ENCODE peak calls at places on chromosomes 12 and 14, in six cellular contexts. One of them, this sample, is unnamed.

GRCh38 chr12:27463826-27464554 is 17.5 kb downstream of the SMCO2 start:
- DNase-seq in foreskin fibroblast: peak
- DNase-seq in nephron progenitor cell: no peak
- DNase-seq in A549: no peak
- DNase-seq in cardiac muscle cell: peak
- DNase-seq in tibial nerve: no peak
- DNase-seq in this sample: no peak

GRCh38 chr12:128387811-128388422 is 120.9 kb downstream of the TMEM132C start:
- DNase-seq in foreskin fibroblast: no peak
- DNase-seq in nephron progenitor cell: peak
- DNase-seq in A549: peak
- DNase-seq in cardiac muscle cell: peak
- DNase-seq in tibial nerve: no peak
- DNase-seq in this sample: peak

GRCh38 chr12:107196681-107197080 is 103.3 kb upstream of the CRY1 start:
- DNase-seq in foreskin fibroblast: peak
- DNase-seq in nephron progenitor cell: no peak
- DNase-seq in A549: no peak
- DNase-seq in cardiac muscle cell: no peak
- DNase-seq in tibial nerve: no peak
- DNase-seq in this sample: no peak

GRCh38 chr12:28024231-28024995 is 51.9 kb upstream of the PTHLH start:
- DNase-seq in foreskin fibroblast: peak
- DNase-seq in nephron progenitor cell: no peak
- DNase-seq in A549: no peak
- DNase-seq in cardiac muscle cell: peak
- DNase-seq in tibial nerve: no peak
- DNase-seq in this sample: no peak

GRCh38 chr14:101480747-101481530 is 80.4 kb upstream of the DIO3 start:
- DNase-seq in foreskin fibroblast: peak
- DNase-seq in nephron progenitor cell: no peak
- DNase-seq in A549: peak
- DNase-seq in cardiac muscle cell: peak
- DNase-seq in tibial nerve: no peak
- DNase-seq in this sample: peak

GRCh38 chr12:91109148-91109564 is 2.1 kb downstream of the LUM start:
- DNase-seq in foreskin fibroblast: peak
- DNase-seq in nephron progenitor cell: peak
- DNase-seq in A549: no peak
- DNase-seq in cardiac muscle cell: peak
- DNase-seq in tibial nerve: peak
- DNase-seq in this sample: peak

GRCh38 chr12:109760031-109760929 is 46.7 kb downstream of the FAM222A start:
- DNase-seq in foreskin fibroblast: no peak
- DNase-seq in nephron progenitor cell: peak
- DNase-seq in A549: no peak
- DNase-seq in cardiac muscle cell: no peak
- DNase-seq in tibial nerve: peak
- DNase-seq in this sample: no peak

GRCh38 chr14:26597136-26598080 is at the start of gene NOVA1:
- DNase-seq in foreskin fibroblast: peak
- DNase-seq in nephron progenitor cell: peak
- DNase-seq in A549: peak
- DNase-seq in cardiac muscle cell: peak
- DNase-seq in tibial nerve: peak
- DNase-seq in this sample: peak

GRCh38 chr12:130916251-130916911 is 37.3 kb upstream of the ADGRD1 start:
- DNase-seq in foreskin fibroblast: peak
- DNase-seq in nephron progenitor cell: peak
- DNase-seq in A549: peak
- DNase-seq in cardiac muscle cell: peak
- DNase-seq in tibial nerve: no peak
- DNase-seq in this sample: peak

GRCh38 chr12:47812797-47813490 is 6.8 kb downstream of the HDAC7 start:
- DNase-seq in foreskin fibroblast: peak
- DNase-seq in nephron progenitor cell: peak
- DNase-seq in A549: peak
- DNase-seq in cardiac muscle cell: peak
- DNase-seq in tibial nerve: peak
- DNase-seq in this sample: peak

GRCh38 chr12:65204886-65205525 is 35.6 kb downstream of the LEMD3 start:
- DNase-seq in foreskin fibroblast: no peak
- DNase-seq in nephron progenitor cell: no peak
- DNase-seq in A549: no peak
- DNase-seq in cardiac muscle cell: no peak
- DNase-seq in tibial nerve: no peak
- DNase-seq in this sample: no peak

GRCh38 chr14:103541494-103541943 is 12.5 kb downstream of the TRMT61A start:
- DNase-seq in foreskin fibroblast: no peak
- DNase-seq in nephron progenitor cell: no peak
- DNase-seq in A549: no peak
- DNase-seq in cardiac muscle cell: no peak
- DNase-seq in tibial nerve: no peak
- DNase-seq in this sample: no peak

GRCh38 chr12:67732857-67733256 is 84.3 kb downstream of the DYRK2 start:
- DNase-seq in foreskin fibroblast: no peak
- DNase-seq in nephron progenitor cell: no peak
- DNase-seq in A549: no peak
- DNase-seq in cardiac muscle cell: no peak
- DNase-seq in tibial nerve: no peak
- DNase-seq in this sample: no peak

GRCh38 chr12:123075591-123076171 is 75.2 kb downstream of the PITPNM2 start:
- DNase-seq in foreskin fibroblast: peak
- DNase-seq in nephron progenitor cell: peak
- DNase-seq in A549: no peak
- DNase-seq in cardiac muscle cell: no peak
- DNase-seq in tibial nerve: no peak
- DNase-seq in this sample: peak
- TF ChIP-seq CTCF in foreskin fibroblast: no peak
- TF ChIP-seq CTCF in nephron progenitor cell: peak
- TF ChIP-seq CTCF in A549: no peak
- TF ChIP-seq CTCF in cardiac muscle cell: no peak
- TF ChIP-seq CTCF in tibial nerve: no peak
- TF ChIP-seq CTCF in this sample: no peak

GRCh38 chr14:76867536-76868452 is 41.6 kb downstream of the LRRC74A start:
- DNase-seq in foreskin fibroblast: no peak
- DNase-seq in nephron progenitor cell: peak
- DNase-seq in A549: no peak
- DNase-seq in cardiac muscle cell: no peak
- DNase-seq in tibial nerve: no peak
- DNase-seq in this sample: no peak
- TF ChIP-seq CTCF in foreskin fibroblast: no peak
- TF ChIP-seq CTCF in nephron progenitor cell: no peak
- TF ChIP-seq CTCF in A549: no peak
- TF ChIP-seq CTCF in cardiac muscle cell: no peak
- TF ChIP-seq CTCF in tibial nerve: no peak
- TF ChIP-seq CTCF in this sample: no peak

GRCh38 chr14:100470523-100470897 is 116.7 kb downstream of the BEGAIN start:
- DNase-seq in foreskin fibroblast: no peak
- DNase-seq in nephron progenitor cell: no peak
- DNase-seq in A549: no peak
- DNase-seq in cardiac muscle cell: no peak
- DNase-seq in tibial nerve: no peak
- DNase-seq in this sample: no peak
- TF ChIP-seq CTCF in foreskin fibroblast: no peak
- TF ChIP-seq CTCF in nephron progenitor cell: no peak
- TF ChIP-seq CTCF in A549: no peak
- TF ChIP-seq CTCF in cardiac muscle cell: no peak
- TF ChIP-seq CTCF in tibial nerve: no peak
- TF ChIP-seq CTCF in this sample: no peak

GRCh38 chr12:77010637-77011548 is 54.5 kb downstream of the E2F7 start:
- DNase-seq in foreskin fibroblast: peak
- DNase-seq in nephron progenitor cell: peak
- DNase-seq in A549: peak
- DNase-seq in cardiac muscle cell: peak
- DNase-seq in tibial nerve: peak
- DNase-seq in this sample: peak
- TF ChIP-seq CTCF in foreskin fibroblast: peak
- TF ChIP-seq CTCF in nephron progenitor cell: peak
- TF ChIP-seq CTCF in A549: peak
- TF ChIP-seq CTCF in cardiac muscle cell: peak
- TF ChIP-seq CTCF in tibial nerve: peak
- TF ChIP-seq CTCF in this sample: peak

GRCh38 chr12:104212516-104212915 is 3.1 kb upstream of the TXNRD1 start:
- DNase-seq in foreskin fibroblast: peak
- DNase-seq in nephron progenitor cell: no peak
- DNase-seq in A549: no peak
- DNase-seq in cardiac muscle cell: no peak
- DNase-seq in tibial nerve: no peak
- DNase-seq in this sample: no peak

GRCh38 chr12:104218935-104219334 is 3.4 kb downstream of the TXNRD1 start:
- DNase-seq in foreskin fibroblast: peak
- DNase-seq in nephron progenitor cell: no peak
- DNase-seq in A549: no peak
- DNase-seq in cardiac muscle cell: peak
- DNase-seq in tibial nerve: no peak
- DNase-seq in this sample: no peak

GRCh38 chr12:104216461-104217058 is 981 bp downstream of the TXNRD1 start:
- DNase-seq in foreskin fibroblast: no peak
- DNase-seq in nephron progenitor cell: no peak
- DNase-seq in A549: no peak
- DNase-seq in cardiac muscle cell: no peak
- DNase-seq in tibial nerve: no peak
- DNase-seq in this sample: no peak

GRCh38 chr12:104213952-104214351 is 1.6 kb upstream of the TXNRD1 start:
- DNase-seq in foreskin fibroblast: peak
- DNase-seq in nephron progenitor cell: no peak
- DNase-seq in A549: no peak
- DNase-seq in cardiac muscle cell: peak
- DNase-seq in tibial nerve: no peak
- DNase-seq in this sample: no peak

DNA sequence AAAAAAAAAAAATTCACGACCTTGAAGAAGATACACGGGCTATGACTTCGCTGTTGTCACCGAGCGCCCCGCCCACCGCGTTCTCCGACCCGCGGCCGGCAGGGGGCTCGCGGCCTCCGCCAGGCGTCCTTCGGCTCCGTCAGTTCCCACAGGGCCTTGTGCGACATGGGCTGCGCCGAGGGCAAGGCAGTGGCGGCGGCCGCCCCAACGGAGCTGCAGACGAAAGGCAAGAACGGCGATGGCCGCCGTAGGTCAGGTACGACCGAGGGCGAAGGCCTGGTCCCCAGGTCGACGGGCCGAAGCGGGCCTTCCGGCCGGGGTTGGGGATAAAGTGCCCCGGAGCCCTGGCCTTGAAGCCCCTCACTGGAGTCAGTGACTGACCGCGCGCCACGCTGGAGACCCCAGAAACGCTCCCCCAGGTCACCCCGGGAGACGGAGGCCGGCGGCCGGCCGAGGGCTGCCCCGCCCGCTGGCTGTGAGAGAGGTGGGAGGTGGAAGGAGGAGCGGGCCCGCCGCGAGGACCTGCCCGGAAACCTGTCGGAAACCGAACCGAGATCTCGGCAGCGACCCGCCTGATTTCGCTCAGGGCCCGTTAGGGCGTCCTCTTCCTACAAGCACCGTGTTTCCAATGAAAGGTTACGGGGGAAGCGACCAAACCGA is at the start of gene TXNRD1:
- DNase-seq in foreskin fibroblast: peak
- DNase-seq in nephron progenitor cell: peak
- DNase-seq in A549: peak
- DNase-seq in cardiac muscle cell: peak
- DNase-seq in tibial nerve: peak
- DNase-seq in this sample: peak
- TF ChIP-seq CTCF in foreskin fibroblast: peak
- TF ChIP-seq CTCF in nephron progenitor cell: peak
- TF ChIP-seq CTCF in A549: peak
- TF ChIP-seq CTCF in cardiac muscle cell: peak
- TF ChIP-seq CTCF in tibial nerve: peak
- TF ChIP-seq CTCF in this sample: peak